ENCODE peak calls at places on chromosomes 7 and 10, in nine cellular contexts. A is activated T-helper 17 cell treated with anti-CD3 and anti-CD28 coated beads, Interleukin-2, amount 50 U/mL, for 72 hours; W is stimulated activated naive CD8-positive, alpha-beta T cell treated with anti-CD3 and anti-CD28 coated beads, Interleukin-15, amount 100 ng/mL, for 72 hours; I is sciatic nerve; B is T-cell; M is left cardiac atrium; F is activated CD8-positive, alpha-beta T cell treated with anti-CD3 and anti-CD28 coated beads for 36 hours; C is HepG2; L is right lobe of liver. H is an unnamed sample.

GRCh38 chr10:13395540-13395939 is 47.4 kb upstream of the SEPHS1 start:
- ATAC-seq in A (no peak), W (no peak), I (no peak), B (no peak), M (no peak), F (no peak), C (no peak), L (no peak), H (no peak)

GRCh38 chr7:127644484-127644883 is 7.5 kb upstream of the SND1 start:
- ATAC-seq in A (no peak), W (no peak), I (no peak), B (no peak), M (no peak), F (no peak), C (no peak), L (no peak), H (no peak)

GRCh38 chr7:141410353-141410752 is 140.9 kb upstream of the AGK start:
- ATAC-seq in A (no peak), W (no peak), I (no peak), B (no peak), M (no peak), F (no peak), C (no peak), L (no peak), H (no peak)

GRCh38 chr7:159136442-159136841 is 8.2 kb downstream of the VIPR2 start:
- ATAC-seq in A (no peak), W (no peak), I (no peak), B (no peak), M (no peak), F (no peak), C (no peak), L (no peak), H (no peak)

GRCh38 chr7:23247101-23247601 is 576 bp downstream of the GPNMB start:
- ATAC-seq in A (no peak), W (no peak), I (peak; percentile 54), B (no peak), M (peak; percentile 54), F (no peak), C (peak; percentile 67), L (peak; percentile 20), H (no peak)

GRCh38 chr7:155289949-155290501 is 7.7 kb upstream of the INSIG1 start:
- ATAC-seq in A (no peak), W (peak; percentile 19), I (no peak), B (no peak), M (no peak), F (no peak), C (no peak), L (no peak), H (no peak)

GRCh38 chr7:92260248-92260781 is 14.5 kb downstream of the ANKIB1 start:
- ATAC-seq in A (no peak), W (no peak), I (no peak), B (no peak), M (no peak), F (no peak), C (no peak), L (no peak), H (no peak)

GRCh38 chr10:5146920-5147254 is 38.1 kb downstream of the AKR1C8 start:
- ATAC-seq in A (no peak), W (no peak), I (no peak), B (no peak), M (no peak), F (no peak), C (peak; percentile 15), L (peak; percentile 7), H (no peak)

GRCh38 chr7:111137296-111138195 is 46.6 kb downstream of the LRRN3 start:
- ATAC-seq in A (peak; percentile 87), W (peak; percentile 92), I (no peak), B (peak; percentile 70), M (peak; percentile 18), F (peak; percentile 80), C (no peak), L (peak; percentile 31), H (peak; percentile 91)

GRCh38 chr7:139762886-139763285 is 14.9 kb downstream of the HIPK2 start:
- ATAC-seq in A (no peak), W (no peak), I (no peak), B (no peak), M (peak; percentile 49), F (no peak), C (no peak), L (peak; percentile 3), H (no peak)

H was measured in stimulated activated memory B cell treated with anti-CD40 and anti-IgM and Interleukin-4, amounts not matched to agents 10 μg/mL and 1 μg/mL and 100 μg/mL, for 72 hours.